ENCODE peak calls at places on chromosomes 2 and 18, in ten cellular contexts. One of them, this sample, is unnamed.

GRCh38 chr2:231710751-231711676 is 2.7 kb downstream of the PTMA start:
- DNase-seq in tibial artery: peak; percentile 48
- DNase-seq in heart left ventricle: peak; percentile 56
- DNase-seq in thoracic aorta: no peak
- DNase-seq in A549: no peak
- DNase-seq in OCI-LY7: peak; percentile 33
- DNase-seq in upper lobe of left lung: no peak
- DNase-seq in HCT116: no peak
- DNase-seq in lung: peak; percentile 39
- DNase-seq in uterus: peak; percentile 38
- DNase-seq in this sample: no peak

GRCh38 chr2:130300258-130300969 is 42.3 kb upstream of the IMP4 start:
- DNase-seq in HCT116: no peak
- DNase-seq in thoracic aorta: no peak
- DNase-seq in lung: no peak
- DNase-seq in A549: no peak
- DNase-seq in upper lobe of left lung: peak; percentile 47
- DNase-seq in heart left ventricle: no peak
- DNase-seq in OCI-LY7: no peak
- DNase-seq in uterus: no peak
- DNase-seq in tibial artery: no peak
- DNase-seq in this sample: no peak

GRCh38 chr2:173606619-173607305 is 252.1 kb downstream of the CDCA7 start:
- DNase-seq in A549: no peak
- DNase-seq in heart left ventricle: no peak
- DNase-seq in tibial artery: no peak
- DNase-seq in uterus: no peak
- DNase-seq in thoracic aorta: no peak
- DNase-seq in HCT116: no peak
- DNase-seq in OCI-LY7: no peak
- DNase-seq in lung: no peak
- DNase-seq in upper lobe of left lung: no peak
- DNase-seq in this sample: no peak

GRCh38 chr2:145114726-145115125 is 594.8 kb upstream of the ZEB2 start:
- DNase-seq in thoracic aorta: no peak
- DNase-seq in heart left ventricle: no peak
- DNase-seq in uterus: no peak
- DNase-seq in lung: no peak
- DNase-seq in tibial artery: no peak
- DNase-seq in HCT116: no peak
- DNase-seq in A549: no peak
- DNase-seq in upper lobe of left lung: no peak
- DNase-seq in OCI-LY7: no peak
- DNase-seq in this sample: no peak

GRCh38 chr2:231379266-231380215 is 16.0 kb upstream of the B3GNT7 start:
- DNase-seq in OCI-LY7: no peak
- DNase-seq in A549: no peak
- DNase-seq in heart left ventricle: no peak
- DNase-seq in HCT116: no peak
- DNase-seq in upper lobe of left lung: no peak
- DNase-seq in tibial artery: no peak
- DNase-seq in uterus: no peak
- DNase-seq in thoracic aorta: no peak
- DNase-seq in lung: no peak
- DNase-seq in this sample: no peak

GRCh38 chr2:196421880-196422279 is 217.6 kb upstream of the CCDC150 start:
- DNase-seq in heart left ventricle: no peak
- DNase-seq in thoracic aorta: no peak
- DNase-seq in tibial artery: no peak
- DNase-seq in OCI-LY7: no peak
- DNase-seq in A549: no peak
- DNase-seq in lung: no peak
- DNase-seq in HCT116: no peak
- DNase-seq in uterus: no peak
- DNase-seq in upper lobe of left lung: no peak
- DNase-seq in this sample: no peak

GRCh38 chr18:46055841-46056240 is 16.2 kb downstream of the PSTPIP2 start:
- DNase-seq in upper lobe of left lung: no peak
- DNase-seq in OCI-LY7: no peak
- DNase-seq in uterus: no peak
- DNase-seq in heart left ventricle: no peak
- DNase-seq in A549: no peak
- DNase-seq in HCT116: no peak
- DNase-seq in tibial artery: no peak
- DNase-seq in lung: no peak
- DNase-seq in thoracic aorta: no peak
- DNase-seq in this sample: no peak

GRCh38 chr2:144505245-144505801 is 14.6 kb downstream of the ZEB2 start:
- DNase-seq in thoracic aorta: no peak
- DNase-seq in HCT116: no peak
- DNase-seq in upper lobe of left lung: no peak
- DNase-seq in A549: no peak
- DNase-seq in OCI-LY7: no peak
- DNase-seq in heart left ventricle: no peak
- DNase-seq in tibial artery: no peak
- DNase-seq in uterus: no peak
- DNase-seq in lung: no peak
- DNase-seq in this sample: no peak

GRCh38 chr2:70116936-70117554 is 29.8 kb downstream of the PCBP1 start:
- DNase-seq in heart left ventricle: no peak
- DNase-seq in A549: no peak
- DNase-seq in uterus: no peak
- DNase-seq in OCI-LY7: no peak
- DNase-seq in upper lobe of left lung: no peak
- DNase-seq in HCT116: no peak
- DNase-seq in lung: no peak
- DNase-seq in thoracic aorta: no peak
- DNase-seq in tibial artery: no peak
- DNase-seq in this sample: no peak

GRCh38 chr2:70111752-70112591 is 24.7 kb downstream of the PCBP1 start:
- DNase-seq in tibial artery: no peak
- DNase-seq in OCI-LY7: no peak
- DNase-seq in upper lobe of left lung: no peak
- DNase-seq in A549: no peak
- DNase-seq in uterus: no peak
- DNase-seq in thoracic aorta: no peak
- DNase-seq in heart left ventricle: no peak
- DNase-seq in lung: no peak
- DNase-seq in HCT116: no peak
- DNase-seq in this sample: no peak

GRCh38 chr2:70113396-70114100 is 26.3 kb downstream of the PCBP1 start:
- DNase-seq in A549: no peak
- DNase-seq in uterus: no peak
- DNase-seq in heart left ventricle: no peak
- DNase-seq in upper lobe of left lung: no peak
- DNase-seq in lung: no peak
- DNase-seq in tibial artery: no peak
- DNase-seq in OCI-LY7: no peak
- DNase-seq in thoracic aorta: no peak
- DNase-seq in HCT116: no peak
- DNase-seq in this sample: no peak

GRCh38 chr2:70118798-70119454 is 31.6 kb downstream of the PCBP1 start:
- DNase-seq in thoracic aorta: no peak
- DNase-seq in uterus: no peak
- DNase-seq in lung: no peak
- DNase-seq in OCI-LY7: peak; percentile 75
- DNase-seq in A549: no peak
- DNase-seq in HCT116: no peak
- DNase-seq in tibial artery: no peak
- DNase-seq in upper lobe of left lung: no peak
- DNase-seq in heart left ventricle: no peak
- DNase-seq in this sample: no peak

DNA sequence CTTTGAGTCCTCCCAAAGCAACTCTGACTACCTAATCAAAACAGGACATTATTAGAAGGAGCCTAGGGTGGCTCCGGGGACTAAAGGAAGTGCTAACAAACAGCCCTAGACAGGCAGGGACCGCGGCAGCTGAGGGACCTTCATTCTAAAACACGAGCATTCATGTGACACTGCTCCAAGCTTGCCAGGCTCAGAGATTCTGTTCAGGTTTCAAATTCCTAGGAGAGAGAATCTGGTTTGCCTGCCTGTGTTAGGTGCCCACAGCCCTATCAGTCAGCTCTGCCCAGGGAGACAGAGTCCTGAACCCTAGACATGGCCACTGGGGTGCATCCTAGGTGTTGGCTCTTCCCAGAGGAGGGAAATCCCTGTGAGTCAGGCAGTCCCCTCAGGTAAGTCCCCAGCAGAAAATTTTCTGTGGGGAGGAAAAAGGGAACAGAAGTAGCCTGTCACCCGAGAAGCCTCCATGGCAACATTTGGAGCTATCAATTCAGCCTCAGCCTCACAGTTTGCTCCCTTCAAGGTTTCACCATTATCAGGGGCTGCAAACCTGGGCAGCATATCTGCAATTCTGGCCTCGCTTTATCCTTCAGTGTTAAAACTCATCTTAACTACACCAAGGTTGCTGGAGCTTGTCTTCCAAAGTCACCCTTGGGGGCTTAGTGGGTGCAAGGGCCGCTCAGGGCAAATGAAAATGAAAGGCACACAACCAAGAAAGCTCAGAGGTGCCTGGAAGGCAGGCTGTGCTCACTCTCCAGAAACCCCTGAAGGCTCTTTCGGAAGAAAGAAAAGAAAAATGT is 28.6 kb downstream of the PCBP1 start:
- DNase-seq in HCT116: no peak
- DNase-seq in tibial artery: no peak
- DNase-seq in A549: no peak
- DNase-seq in thoracic aorta: no peak
- DNase-seq in heart left ventricle: peak; percentile 46
- DNase-seq in upper lobe of left lung: no peak
- DNase-seq in OCI-LY7: no peak
- DNase-seq in uterus: no peak
- DNase-seq in lung: no peak
- DNase-seq in this sample: no peak
- H3K27ac ChIP-seq in HCT116: no peak overlapping the region
- H3K27ac ChIP-seq in tibial artery: peak overlapping the region; percentile 16
- H3K27ac ChIP-seq in A549: no peak overlapping the region
- H3K27ac ChIP-seq in thoracic aorta: no peak overlapping the region
- H3K27ac ChIP-seq in heart left ventricle: no peak overlapping the region
- H3K27ac ChIP-seq in upper lobe of left lung: peak overlapping the region; percentile 75
- H3K27ac ChIP-seq in OCI-LY7: no peak overlapping the region
- H3K27ac ChIP-seq in uterus: no peak overlapping the region
- H3K27ac ChIP-seq in lung: peak overlapping the region; percentile 61
- H3K27ac ChIP-seq in this sample: peak overlapping the region; percentile 52

GRCh38 chr2:174787485-174788205 is 23.4 kb upstream of the CHRNA1 start:
- DNase-seq in A549: no peak
- DNase-seq in lung: no peak
- DNase-seq in tibial artery: no peak
- DNase-seq in OCI-LY7: no peak
- DNase-seq in heart left ventricle: no peak
- DNase-seq in HCT116: no peak
- DNase-seq in uterus: no peak
- DNase-seq in upper lobe of left lung: no peak
- DNase-seq in thoracic aorta: no peak
- DNase-seq in this sample: no peak
- H3K27ac ChIP-seq in A549: peak overlapping the region; percentile 50
- H3K27ac ChIP-seq in lung: no peak overlapping the region
- H3K27ac ChIP-seq in tibial artery: no peak overlapping the region
- H3K27ac ChIP-seq in OCI-LY7: no peak overlapping the region
- H3K27ac ChIP-seq in heart left ventricle: no peak overlapping the region
- H3K27ac ChIP-seq in HCT116: no peak overlapping the region
- H3K27ac ChIP-seq in uterus: no peak overlapping the region
- H3K27ac ChIP-seq in upper lobe of left lung: no peak overlapping the region
- H3K27ac ChIP-seq in thoracic aorta: no peak overlapping the region
- H3K27ac ChIP-seq in this sample: no peak overlapping the region

DNA sequence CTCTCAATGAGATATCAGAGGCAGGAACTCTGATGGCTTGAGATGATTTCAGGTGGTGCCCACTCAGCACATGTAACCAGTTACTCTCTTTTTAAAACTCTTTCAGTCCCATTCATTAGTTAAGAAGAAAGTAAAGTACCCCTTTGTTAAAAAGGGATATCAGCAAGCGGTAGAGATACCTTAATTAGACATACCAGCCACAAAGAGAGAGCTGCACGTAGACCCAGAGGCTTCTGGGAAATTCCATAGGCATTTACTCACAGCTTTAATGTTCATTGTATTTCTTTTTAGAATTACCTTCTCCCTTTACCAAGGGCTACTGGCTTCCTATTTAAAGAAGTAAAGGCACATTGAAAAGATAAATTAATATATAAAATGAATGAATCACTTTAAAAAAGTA is 63.3 kb downstream of the LYPD6B start:
- DNase-seq in upper lobe of left lung: no peak
- DNase-seq in tibial artery: no peak
- DNase-seq in uterus: no peak
- DNase-seq in A549: no peak
- DNase-seq in OCI-LY7: no peak
- DNase-seq in thoracic aorta: no peak
- DNase-seq in lung: no peak
- DNase-seq in HCT116: no peak
- DNase-seq in heart left ventricle: no peak
- DNase-seq in this sample: no peak
- H3K27ac ChIP-seq in upper lobe of left lung: no peak overlapping the region
- H3K27ac ChIP-seq in tibial artery: no peak overlapping the region
- H3K27ac ChIP-seq in uterus: no peak overlapping the region
- H3K27ac ChIP-seq in A549: no peak overlapping the region
- H3K27ac ChIP-seq in OCI-LY7: no peak overlapping the region
- H3K27ac ChIP-seq in thoracic aorta: no peak overlapping the region
- H3K27ac ChIP-seq in lung: no peak overlapping the region
- H3K27ac ChIP-seq in HCT116: no peak overlapping the region
- H3K27ac ChIP-seq in heart left ventricle: no peak overlapping the region
- H3K27ac ChIP-seq in this sample: no peak overlapping the region

GRCh38 chr2:160505236-160505635 is 11.6 kb upstream of the RBMS1 start:
- DNase-seq in OCI-LY7: no peak
- DNase-seq in thoracic aorta: no peak
- DNase-seq in HCT116: no peak
- DNase-seq in tibial artery: no peak
- DNase-seq in heart left ventricle: peak; percentile 29
- DNase-seq in A549: no peak
- DNase-seq in uterus: no peak
- DNase-seq in upper lobe of left lung: no peak
- DNase-seq in lung: no peak
- DNase-seq in this sample: no peak
- H3K27ac ChIP-seq in OCI-LY7: no peak overlapping the region
- H3K27ac ChIP-seq in thoracic aorta: no peak overlapping the region
- H3K27ac ChIP-seq in HCT116: no peak overlapping the region
- H3K27ac ChIP-seq in tibial artery: no peak overlapping the region
- H3K27ac ChIP-seq in heart left ventricle: no peak overlapping the region
- H3K27ac ChIP-seq in A549: peak overlapping the region; percentile 1
- H3K27ac ChIP-seq in uterus: no peak overlapping the region
- H3K27ac ChIP-seq in upper lobe of left lung: no peak overlapping the region
- H3K27ac ChIP-seq in lung: peak overlapping the region; percentile 45
- H3K27ac ChIP-seq in this sample: no peak overlapping the region

GRCh38 chr18:35710581-35710980 is 129.0 kb downstream of the GALNT1 start:
- DNase-seq in tibial artery: no peak
- DNase-seq in uterus: no peak
- DNase-seq in heart left ventricle: no peak
- DNase-seq in thoracic aorta: no peak
- DNase-seq in A549: no peak
- DNase-seq in upper lobe of left lung: no peak
- DNase-seq in lung: no peak
- DNase-seq in HCT116: no peak
- DNase-seq in OCI-LY7: no peak
- DNase-seq in this sample: no peak
- H3K27ac ChIP-seq in tibial artery: no peak overlapping the region
- H3K27ac ChIP-seq in uterus: no peak overlapping the region
- H3K27ac ChIP-seq in heart left ventricle: no peak overlapping the region
- H3K27ac ChIP-seq in thoracic aorta: no peak overlapping the region
- H3K27ac ChIP-seq in A549: no peak overlapping the region
- H3K27ac ChIP-seq in upper lobe of left lung: no peak overlapping the region
- H3K27ac ChIP-seq in lung: no peak overlapping the region
- H3K27ac ChIP-seq in HCT116: no peak overlapping the region
- H3K27ac ChIP-seq in OCI-LY7: no peak overlapping the region
- H3K27ac ChIP-seq in this sample: no peak overlapping the region

This sample was measured in tibial nerve.